ENCODE peak calls at places on chromosomes 1 and 21, in five cellular contexts. V is H54; D is neural progenitor cell; X is activated CD4-positive, alpha-beta T cell treated with anti-CD3 and anti-CD28 coated beads, Interleukin-2, amount 50 U/mL, for 48 hours; B is activated naive CD4-positive, alpha-beta T cell treated with Interleukin-2 at 50 U/mL for 16 hours. K is an unnamed sample.

GRCh38 chr1:185694081-185694480 is 40.1 kb upstream of the HMCN1 start:
- DNase-seq in V (no peak), D (no peak), X (peak; percentile 8), B (peak; percentile 16), K (no peak)

GRCh38 chr1:37557402-37557801 is 662 bp downstream of the DNALI1 start:
- DNase-seq in V (no peak), D (no peak), X (no peak), B (no peak), K (no peak)

GRCh38 chr21:41961282-41961701 is 7.5 kb upstream of the C2CD2 start:
- DNase-seq in V (no peak), D (no peak), X (no peak), B (no peak), K (no peak)

GRCh38 chr1:24442764-24443163 is 27.2 kb downstream of the NIPAL3 start:
- DNase-seq in V (no peak), D (no peak), X (no peak), B (no peak), K (no peak)

GRCh38 chr1:230708631-230709580 is 5.0 kb downstream of the AGT start:
- DNase-seq in V (no peak), D (no peak), X (no peak), B (no peak), K (peak; percentile 28)

GRCh38 chr1:12761781-12762180 is 11.8 kb upstream of the PRAMEF12 start:
- DNase-seq in V (no peak), D (no peak), X (no peak), B (no peak), K (no peak)

GRCh38 chr1:233144434-233144833 is 151.1 kb downstream of the PCNX2 start:
- DNase-seq in V (no peak), D (no peak), X (no peak), B (no peak), K (no peak)

GRCh38 chr1:69638673-69639072 is 71.0 kb downstream of the LRRC7 start:
- DNase-seq in V (no peak), D (no peak), X (no peak), B (no peak), K (no peak)

GRCh38 chr1:3142751-3143150 is 73.7 kb downstream of the PRDM16 start:
- DNase-seq in V (no peak), D (no peak), X (no peak), B (no peak), K (no peak)

GRCh38 chr1:110548381-110548780 is 29.4 kb upstream of the KCNA10 start:
- DNase-seq in V (no peak), D (peak; percentile 70), X (no peak), B (no peak), K (peak; percentile 9)